ENCODE peak calls at places on chromosomes 16 and 17, in six cellular contexts. K is mucosa of descending colon, I is epithelial cell of proximal tubule, E is breast epithelium, V is AG09309, F is brain microvascular endothelial cell. N is an unnamed sample.

GRCh38 chr17:19958023-19958422 is 19.6 kb downstream of the AKAP10 start:
- DNase-seq in F (peak), I (peak), K (no peak), V (peak), E (no peak), N (peak)

GRCh38 chr16:3170440-3171180 is 17.4 kb upstream of the OR1F1 start:
- DNase-seq in F (no peak), V (no peak), K (no peak), E (no peak), I (no peak), N (no peak)

GRCh38 chr17:38674013-38674748 is 576 bp downstream of the EPOP start:
- DNase-seq in V (no peak), F (no peak), K (peak), E (no peak), I (no peak), N (no peak)

GRCh38 chr17:5131146-5131715 is 15.4 kb downstream of the USP6 start:
- DNase-seq in E (no peak), I (no peak), V (no peak), F (no peak), K (no peak), N (no peak)

GRCh38 chr17:80847506-80848230 is 144.0 kb upstream of the CHMP6 start:
- DNase-seq in I (no peak), F (no peak), K (peak), V (no peak), E (no peak), N (no peak)

GRCh38 chr17:78233678-78234077 is 2.2 kb downstream of the TMEM235 start:
- DNase-seq in I (no peak), V (no peak), F (no peak), K (no peak), E (no peak), N (no peak)

GRCh38 chr17:9532715-9533114 is 42.9 kb downstream of the STX8 start:
- DNase-seq in E (no peak), F (no peak), V (no peak), I (no peak), K (no peak), N (no peak)

GRCh38 chr16:84156342-84156784 is 11.3 kb downstream of the DNAAF1 start:
- DNase-seq in F (no peak), I (peak), E (no peak), V (no peak), K (no peak), N (no peak)

GRCh38 chr17:42111901-42112551 is 488 bp downstream of the DHX58 start:
- DNase-seq in E (peak), V (no peak), I (no peak), F (no peak), K (peak), N (no peak)

GRCh38 chr17:61065263-61065773 is 334.3 kb upstream of the TBX2 start:
- DNase-seq in I (no peak), K (no peak), F (peak), E (no peak), V (no peak), N (peak)

GRCh38 chr16:3999479-3999868 is 116.8 kb downstream of the ADCY9 start:
- DNase-seq in E (no peak), K (no peak), I (no peak), V (no peak), F (peak), N (peak)

GRCh38 chr17:5921919-5922318 is 148.3 kb upstream of the WSCD1 start:
- DNase-seq in I (peak), F (no peak), K (no peak), V (no peak), E (no peak), N (no peak)

GRCh38 chr16:52068447-52069074 is 478.4 kb downstream of the TOX3 start:
- DNase-seq in E (no peak), V (no peak), F (peak), K (no peak), I (no peak), N (no peak)

GRCh38 chr16:3007957-3008748 is 4.6 kb upstream of the CLDN9 start:
- DNase-seq in V (no peak), I (no peak), F (no peak), E (no peak), K (no peak), N (no peak)

GRCh38 chr17:83194761-83195329 is 115.4 kb downstream of the METRNL start:
- DNase-seq in E (peak), I (no peak), K (peak), V (peak), F (no peak), N (no peak)

GRCh38 chr17:48722201-48722907 is at the start of gene PRAC1:
- DNase-seq in K (peak), E (no peak), F (no peak), I (no peak), V (no peak), N (no peak)

GRCh38 chr17:66915204-66915611 is 49.3 kb upstream of the CACNG4 start:
- DNase-seq in V (no peak), E (peak), F (no peak), I (no peak), K (peak), N (no peak)

GRCh38 chr17:59783221-59784016 is 76.0 kb downstream of the VMP1 start:
- DNase-seq in K (no peak), V (no peak), F (peak), E (no peak), I (peak), N (no peak)

GRCh38 chr16:77430360-77430759 is 4.5 kb downstream of the ADAMTS18 start:
- DNase-seq in E (no peak), V (no peak), K (no peak), F (no peak), I (no peak), N (no peak)

GRCh38 chr16:7405166-7405565 is 72.5 kb downstream of the RBFOX1 start:
- DNase-seq in I (no peak), V (no peak), F (no peak), E (no peak), K (no peak), N (no peak)

GRCh38 chr17:1565860-1566259 is 3.3 kb upstream of the PITPNA start:
- DNase-seq in K (no peak), V (no peak), F (no peak), E (no peak), I (no peak), N (no peak)

DNA sequence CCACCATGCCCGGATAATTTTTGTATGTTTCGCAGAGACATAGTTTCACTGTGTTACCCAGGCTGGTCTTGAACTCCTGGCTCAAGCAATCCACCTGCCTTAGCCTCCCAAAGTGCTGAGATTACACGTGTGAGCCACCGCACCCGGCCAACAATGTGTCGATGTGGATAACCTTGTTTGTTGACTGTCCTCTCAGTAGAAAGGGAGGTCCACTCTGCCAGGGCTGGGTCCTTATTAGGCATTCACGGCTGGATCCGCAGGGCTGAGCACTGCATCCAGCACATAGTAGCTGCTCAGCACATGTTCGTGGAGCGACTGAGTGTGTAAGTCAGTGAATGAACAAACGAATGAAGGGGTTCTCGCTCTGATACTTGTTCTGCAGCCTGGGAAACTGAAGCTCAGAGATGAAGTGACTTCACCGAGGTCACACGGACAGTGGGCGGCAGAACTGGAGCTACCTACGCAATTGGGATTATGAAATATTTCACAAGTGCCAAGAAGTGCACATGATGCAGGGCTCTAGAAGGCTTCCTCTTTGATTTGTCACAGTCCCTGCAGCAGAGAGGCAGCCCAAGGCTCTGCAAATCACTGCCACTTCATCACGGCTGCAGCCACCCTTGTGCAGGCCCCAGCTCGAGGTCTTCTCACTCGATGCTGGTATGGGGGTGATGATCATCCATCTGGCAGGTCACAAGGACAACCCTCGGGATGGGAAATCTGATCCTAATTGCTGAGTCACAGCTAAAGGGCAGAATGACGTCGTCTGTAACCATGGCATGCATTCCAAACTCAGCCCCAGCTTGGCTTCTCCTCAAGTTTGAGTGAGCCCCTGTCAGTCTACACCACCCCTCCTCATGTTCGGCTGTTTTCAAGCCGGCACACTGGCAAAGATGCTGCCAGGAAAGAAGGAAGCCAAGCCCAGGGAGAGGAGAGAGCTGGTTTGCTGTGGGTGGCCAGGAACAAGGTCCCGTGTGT is 28.0 kb upstream of the SNN start:
- DNase-seq in E (peak), V (peak), K (peak), I (peak), F (peak), N (peak)
- H3K4me3 ChIP-seq in E (peak), V (no peak), K (no peak), I (no peak), F (no peak), N (no peak)

GRCh38 chr17:82108038-82108998 is 10.3 kb upstream of the FASN start:
- DNase-seq in V (no peak), I (no peak), F (no peak), K (no peak), E (no peak), N (no peak)
- TF ChIP-seq CTCF in V (no peak), I (no peak), F (no peak), K (no peak), E (no peak), N (no peak)

DNA sequence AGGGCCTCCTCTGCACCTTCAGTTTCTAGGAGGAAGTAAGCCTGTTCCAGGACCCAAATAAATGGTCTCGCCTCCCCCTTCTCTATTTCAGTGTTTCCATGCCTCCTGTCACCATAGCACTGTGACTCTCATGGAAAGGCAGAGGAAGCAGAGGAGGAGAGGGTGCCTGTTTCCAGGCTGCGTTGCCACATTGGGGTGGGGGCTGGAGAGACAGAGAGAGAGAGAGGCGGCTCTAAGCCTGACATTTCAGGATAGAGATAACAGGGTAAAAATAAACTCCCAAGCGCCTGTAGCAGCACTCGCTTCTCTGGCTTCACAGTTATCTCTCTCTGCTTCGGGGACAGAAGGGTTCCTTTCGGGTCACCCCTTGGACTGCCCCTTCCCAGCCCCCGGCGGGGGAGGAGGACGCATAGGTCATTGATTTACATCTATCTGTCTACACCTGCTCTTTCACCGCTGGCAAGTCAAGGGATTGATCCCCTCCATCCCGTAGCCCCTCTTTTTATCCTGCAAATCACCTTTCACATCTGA is 71.2 kb upstream of the MRTFB start:
- DNase-seq in I (no peak), K (no peak), E (no peak), F (no peak), V (no peak), N (no peak)
- H3K4me3 ChIP-seq in I (no peak), K (no peak), E (no peak), F (no peak), V (no peak), N (no peak)

GRCh38 chr16:88924834-88925539 is 52.0 kb downstream of the CBFA2T3 start:
- DNase-seq in K (no peak), V (peak), F (peak), I (no peak), E (no peak), N (peak)
- TF ChIP-seq CTCF in K (no peak), V (peak), F (peak), I (peak), E (no peak), N (peak)

GRCh38 chr16:66568355-66568754 is 2.1 kb downstream of the CMTM1 start:
- DNase-seq in K (no peak), V (no peak), E (no peak), I (no peak), F (peak), N (no peak)

GRCh38 chr16:66566051-66566901 is at the start of gene CMTM1:
- DNase-seq in I (no peak), E (no peak), F (no peak), V (no peak), K (no peak), N (no peak)

GRCh38 chr16:66569827-66570405 is 3.7 kb downstream of the CMTM1 start:
- DNase-seq in E (no peak), I (no peak), F (peak), K (no peak), V (no peak), N (no peak)

GRCh38 chr16:66572356-66572755 is 6.1 kb downstream of the CMTM1 start:
- DNase-seq in E (no peak), I (no peak), K (no peak), F (no peak), V (no peak), N (no peak)

DNA sequence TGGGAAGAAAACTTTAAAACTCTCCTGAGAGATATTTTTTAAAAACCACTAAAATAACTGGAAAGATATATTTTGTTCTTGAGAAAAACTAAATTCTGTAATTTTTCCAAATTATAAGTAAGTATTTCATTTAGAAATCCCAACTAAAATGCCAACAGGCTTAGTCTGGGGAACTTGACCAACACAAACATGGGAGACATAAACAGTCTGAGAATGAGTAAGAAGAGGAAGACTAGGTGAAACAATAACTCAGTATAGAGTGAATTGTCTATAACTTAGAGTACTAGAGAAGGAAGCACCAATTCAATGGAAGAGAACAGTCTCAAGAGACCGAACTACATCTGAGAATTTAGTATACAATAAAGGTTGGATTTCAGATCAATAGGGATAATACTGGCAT is 2.9 kb downstream of the CMTM1 start:
- DNase-seq in K (no peak), F (peak), I (no peak), E (no peak), V (no peak), N (no peak)
- H3K4me3 ChIP-seq in K (no peak), F (no peak), I (no peak), E (no peak), V (no peak), N (no peak)

DNA sequence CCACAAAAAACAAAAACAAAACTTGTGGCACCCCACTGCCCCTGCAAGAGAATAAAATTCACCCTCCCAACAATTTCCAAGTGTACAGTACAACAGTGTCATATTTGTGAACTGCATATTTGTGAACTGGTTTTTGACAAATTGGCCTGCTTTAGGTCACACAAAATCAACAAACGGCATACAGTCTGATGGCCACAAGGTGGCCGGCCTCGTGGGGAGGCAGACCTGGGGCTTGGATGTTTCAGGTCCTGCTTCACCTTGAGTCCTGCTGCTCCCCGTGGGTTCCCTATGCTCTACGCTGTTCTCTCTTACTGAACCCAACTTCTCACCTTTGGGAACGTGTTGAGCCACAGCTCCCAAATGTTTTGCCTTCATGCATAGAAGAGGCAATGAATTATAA is 102.2 kb downstream of the CDK5R1 start:
- DNase-seq in V (no peak), F (no peak), I (no peak), K (no peak), E (no peak), N (no peak)
- TF ChIP-seq CTCF in V (no peak), F (peak), I (peak), K (no peak), E (no peak), N (no peak)

GRCh38 chr17:57045868-57046671 is 39.0 kb upstream of the AKAP1 start:
- DNase-seq in I (no peak), F (no peak), K (no peak), E (no peak), V (no peak), N (no peak)
- H3K4me3 ChIP-seq in I (peak), F (peak), K (no peak), E (peak), V (peak), N (peak)